ENCODE peak calls at places on chromosome 1, in six cellular contexts. R is heart right ventricle, W is H9, G is lower lobe of right lung, L is endothelial cell of umbilical vein, Z is OCI-LY7. H is an unnamed sample.

GRCh38 chr1:231590453-231591198 is 36.0 kb upstream of the DISC1 start:
- DNase-seq in G (no peak), L (peak), R (peak), Z (peak), W (peak), H (peak)

GRCh38 chr1:115323366-115324004 is 14.6 kb downstream of the NGF start:
- DNase-seq in R (no peak), W (no peak), L (no peak), Z (no peak), G (no peak), H (no peak)

GRCh38 chr1:220786337-220787068 is at the start of gene MTARC1:
- DNase-seq in L (peak), G (peak), Z (no peak), W (peak), R (peak), H (peak)

GRCh38 chr1:21630571-21631338 is 38.4 kb downstream of the RAP1GAP start:
- DNase-seq in L (no peak), Z (no peak), W (no peak), R (no peak), G (no peak), H (no peak)

GRCh38 chr1:17795081-17795809 is 40.1 kb downstream of the ACTL8 start:
- DNase-seq in L (no peak), W (no peak), Z (peak), G (no peak), R (no peak), H (no peak)

GRCh38 chr1:53400761-53401379 is 58.3 kb upstream of the DMRTB1 start:
- DNase-seq in L (no peak), W (peak), G (no peak), R (no peak), Z (no peak), H (no peak)

GRCh38 chr1:1986451-1987141 is 17.0 kb downstream of the CFAP74 start:
- DNase-seq in W (no peak), L (no peak), Z (no peak), R (no peak), G (no peak), H (no peak)

GRCh38 chr1:227316941-227317540 is 1.3 kb downstream of the CDC42BPA start:
- DNase-seq in R (no peak), G (no peak), L (peak), Z (no peak), W (no peak), H (no peak)

GRCh38 chr1:111205724-111206070 is 5.3 kb upstream of the DENND2D start:
- DNase-seq in R (no peak), Z (no peak), G (no peak), L (no peak), W (no peak), H (no peak)

GRCh38 chr1:43315963-43316737 is 15.4 kb downstream of the TIE1 start:
- DNase-seq in W (no peak), Z (no peak), G (no peak), L (no peak), R (no peak), H (no peak)

GRCh38 chr1:888297-888696 is 35.4 kb upstream of the SAMD11 start:
- DNase-seq in R (no peak), Z (no peak), G (no peak), W (no peak), L (no peak), H (no peak)

GRCh38 chr1:9700340-9700739 is 48.8 kb downstream of the PIK3CD start:
- DNase-seq in L (no peak), W (no peak), G (no peak), R (no peak), Z (no peak), H (no peak)

GRCh38 chr1:60670313-60670712 is 412.0 kb upstream of the NFIA start:
- DNase-seq in L (no peak), Z (no peak), W (no peak), R (no peak), G (no peak), H (no peak)

GRCh38 chr1:36486436-36487335 is 4.0 kb upstream of the CSF3R start:
- DNase-seq in W (no peak), G (peak), Z (peak), L (no peak), R (peak), H (peak)

GRCh38 chr1:95035536-95035935 is 37.2 kb downstream of the ALG14 start:
- DNase-seq in R (no peak), W (no peak), Z (no peak), L (no peak), G (no peak), H (no peak)

GRCh38 chr1:201430790-201431189 is 9.3 kb upstream of the TNNI1 start:
- DNase-seq in L (no peak), Z (no peak), W (no peak), R (no peak), G (no peak), H (no peak)

GRCh38 chr1:219352961-219353651 is 179.4 kb downstream of the LYPLAL1 start:
- DNase-seq in W (no peak), G (no peak), R (no peak), L (no peak), Z (no peak), H (no peak)

GRCh38 chr1:93775224-93775623 is 93.6 kb upstream of the BCAR3 start:
- DNase-seq in G (peak), Z (no peak), W (no peak), R (no peak), L (no peak), H (no peak)

GRCh38 chr1:75765697-75766355 is 20.2 kb upstream of the RABGGTB start:
- DNase-seq in Z (no peak), G (no peak), W (no peak), R (no peak), L (peak), H (no peak)

GRCh38 chr1:19903621-19904020 is 19.8 kb downstream of the PLA2G2E start:
- DNase-seq in Z (no peak), R (no peak), W (no peak), G (no peak), L (no peak), H (no peak)

GRCh38 chr1:226001852-226002666 is 2.9 kb upstream of the SDE2 start:
- DNase-seq in R (peak), G (peak), L (peak), Z (peak), W (no peak), H (no peak)

GRCh38 chr1:58857673-58858343 is 74.0 kb upstream of the JUN start:
- DNase-seq in Z (no peak), L (no peak), R (no peak), W (no peak), G (no peak), H (no peak)

GRCh38 chr1:219427400-219427799 is 185.5 kb downstream of the ZC3H11B start:
- DNase-seq in R (no peak), Z (no peak), W (no peak), G (no peak), L (no peak), H (no peak)

GRCh38 chr1:225765982-225766674 is 11.5 kb upstream of the SRP9 start:
- DNase-seq in Z (no peak), R (no peak), G (no peak), W (no peak), L (no peak), H (no peak)

GRCh38 chr1:228900099-228900965 is 165.1 kb downstream of the RHOU start:
- DNase-seq in Z (no peak), R (no peak), W (no peak), L (no peak), G (no peak), H (no peak)

GRCh38 chr1:99557556-99558256 is 88.2 kb upstream of the PALMD start:
- DNase-seq in R (no peak), W (no peak), G (no peak), Z (no peak), L (peak), H (no peak)

GRCh38 chr1:165403835-165404482 is 41.0 kb downstream of the RXRG start:
- DNase-seq in L (peak), R (peak), Z (peak), G (peak), W (peak), H (no peak)

GRCh38 chr1:107786214-107786842 is 178.7 kb downstream of the VAV3 start:
- DNase-seq in R (no peak), G (no peak), L (no peak), Z (no peak), W (no peak), H (no peak)

GRCh38 chr1:86471296-86471695 is 2.6 kb downstream of the CLCA1 start:
- DNase-seq in R (no peak), G (no peak), L (no peak), Z (no peak), W (no peak), H (no peak)

GRCh38 chr1:185008746-185009360 is 34.5 kb upstream of the NIBAN1 start:
- DNase-seq in L (no peak), R (no peak), Z (no peak), W (no peak), G (no peak), H (no peak)

GRCh38 chr1:171965802-171966201 is 124.5 kb downstream of the DNM3 start:
- DNase-seq in Z (no peak), W (no peak), L (no peak), R (no peak), G (no peak), H (no peak)

GRCh38 chr1:1020000-1020404 is at the start of gene AGRN:
- DNase-seq in G (no peak), Z (no peak), W (peak), L (no peak), R (no peak), H (no peak)

GRCh38 chr1:151512801-151513625 is 1.8 kb downstream of the CGN start:
- DNase-seq in R (no peak), Z (no peak), L (no peak), G (peak), W (peak), H (no peak)

GRCh38 chr1:2611034-2611501 is 21.7 kb downstream of the MMEL1 start:
- DNase-seq in L (peak), Z (peak), R (no peak), G (peak), W (peak), H (no peak)

GRCh38 chr1:10286244-10286643 is 75.9 kb downstream of the KIF1B start:
- DNase-seq in R (peak), L (no peak), W (no peak), Z (no peak), G (no peak), H (no peak)

GRCh38 chr1:167689569-167689925 is 32.2 kb upstream of the MPZL1 start:
- DNase-seq in R (no peak), L (no peak), Z (no peak), W (no peak), G (no peak), H (no peak)

GRCh38 chr1:109906160-109906838 is 4.3 kb upstream of the CSF1 start:
- DNase-seq in G (no peak), Z (peak), R (no peak), L (no peak), W (no peak), H (no peak)

GRCh38 chr1:206501881-206502280 is 5.5 kb upstream of the RASSF5 start:
- DNase-seq in R (no peak), L (no peak), Z (no peak), G (peak), W (no peak), H (no peak)
- H3K27ac ChIP-seq in R (no peak), L (no peak), Z (no peak), G (peak), W (no peak), H (no peak)

DNA sequence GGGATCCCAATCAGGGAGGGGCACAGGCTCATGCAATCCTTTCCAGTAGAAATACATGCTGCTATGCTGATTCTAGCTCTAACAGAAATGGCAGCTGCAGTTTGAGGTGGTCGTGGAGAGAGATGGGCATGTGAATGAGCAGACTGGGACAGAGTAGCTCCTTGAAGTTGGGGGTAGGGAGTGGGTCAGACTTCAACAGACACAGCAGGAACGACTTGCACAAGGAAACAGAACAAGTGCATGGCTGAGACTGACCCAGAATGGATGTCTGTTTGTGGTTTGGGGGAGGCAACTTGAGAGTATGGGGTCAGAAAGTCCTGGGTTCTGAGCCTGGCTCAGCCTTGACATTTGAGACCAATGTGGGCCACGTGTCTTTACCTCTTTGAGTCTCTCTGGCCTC is 25.1 kb upstream of the TRABD2B start:
- DNase-seq in W (peak), Z (no peak), R (no peak), G (no peak), L (no peak), H (no peak)
- H3K27ac ChIP-seq in W (no peak), Z (no peak), R (no peak), G (no peak), L (no peak), H (no peak)

GRCh38 chr1:11374748-11375110 is 101.7 kb downstream of the UBIAD1 start:
- DNase-seq in W (no peak), R (no peak), Z (no peak), L (no peak), G (no peak), H (no peak)
- H3K27ac ChIP-seq in W (no peak), R (no peak), Z (no peak), L (no peak), G (no peak), H (no peak)

GRCh38 chr1:230263573-230264195 is 162.4 kb downstream of the PGBD5 start:
- DNase-seq in R (no peak), G (no peak), L (no peak), Z (no peak), W (no peak), H (no peak)
- H3K27ac ChIP-seq in R (no peak), G (no peak), L (no peak), Z (no peak), W (no peak), H (no peak)

GRCh38 chr1:39882152-39882551 is 1.2 kb downstream of the TRIT1 start:
- DNase-seq in W (no peak), Z (no peak), R (no peak), L (no peak), G (no peak), H (no peak)
- H3K27ac ChIP-seq in W (no peak), Z (no peak), R (peak), L (no peak), G (no peak), H (no peak)

DNA sequence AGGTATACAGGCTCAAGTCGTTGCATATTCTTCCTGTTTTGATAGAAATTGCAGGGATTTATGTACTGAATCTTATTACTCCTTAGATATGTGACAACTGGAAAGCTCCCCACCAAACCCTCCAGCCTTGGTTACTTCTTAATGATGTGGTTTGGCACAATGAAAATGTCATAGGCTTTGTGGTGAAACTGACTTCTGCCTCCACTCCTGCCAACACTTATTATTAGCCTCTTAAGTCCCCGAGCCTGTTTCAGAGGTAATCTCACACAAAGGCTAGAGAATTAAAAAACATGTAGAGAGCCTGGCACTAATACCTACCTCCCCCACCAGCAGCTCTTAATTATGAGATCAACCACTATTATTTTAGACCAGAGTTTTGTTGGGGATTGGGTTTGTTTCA is 4.2 kb downstream of the COX20 start:
- DNase-seq in L (no peak), G (no peak), Z (no peak), W (no peak), R (no peak), H (no peak)
- H3K27ac ChIP-seq in L (no peak), G (no peak), Z (peak), W (no peak), R (no peak), H (no peak)

GRCh38 chr1:41894778-41895483 is 23.8 kb downstream of the HIVEP3 start:
- DNase-seq in W (no peak), Z (no peak), R (no peak), L (no peak), G (no peak), H (no peak)
- H3K27ac ChIP-seq in W (no peak), Z (no peak), R (peak), L (no peak), G (peak), H (no peak)